ENCODE peak calls at places on chromosomes 13 and 19, in nine cellular contexts. P is neural crest cell, D is fibroblast of villous mesenchyme, Y is AG10803, S is glutamatergic neuron, U is adrenal gland, T is AG09309, L is GM23338, E is GM20000. Q is an unnamed sample.

GRCh38 chr19:37943480-37943879 is 36.5 kb downstream of the SIPA1L3 start:
- DNase-seq in P (no peak), D (no peak), Y (no peak), S (no peak), U (no peak), T (no peak), L (no peak), E (no peak), Q (no peak)

GRCh38 chr13:39108746-39109145 is 70.5 kb downstream of the NHLRC3 start:
- DNase-seq in P (no peak), D (no peak), Y (no peak), S (no peak), U (no peak), T (no peak), L (no peak), E (no peak), Q (no peak)

GRCh38 chr19:7225741-7226140 is 68.5 kb downstream of the INSR start:
- DNase-seq in P (no peak), D (no peak), Y (no peak), S (no peak), U (no peak), T (no peak), L (no peak), E (no peak), Q (no peak)

GRCh38 chr19:6476155-6476895 is 5.3 kb downstream of the DENND1C start:
- DNase-seq in P (peak), D (peak), Y (peak), S (peak), U (peak), T (no peak), L (peak), E (peak), Q (peak)

GRCh38 chr19:29006057-29006735 is 206.8 kb downstream of the UQCRFS1 start:
- DNase-seq in P (no peak), D (no peak), Y (peak), S (no peak), U (no peak), T (peak), L (no peak), E (no peak), Q (no peak)

GRCh38 chr13:102913924-102914628 is 68.2 kb downstream of the ERCC5 start:
- DNase-seq in P (no peak), D (peak), Y (peak), S (no peak), U (peak), T (no peak), L (no peak), E (no peak), Q (no peak)

GRCh38 chr19:20359933-20360720 is 193.1 kb downstream of the ZNF486 start:
- DNase-seq in P (peak), D (no peak), Y (no peak), S (peak), U (no peak), T (no peak), L (peak), E (no peak), Q (no peak)

GRCh38 chr19:10289167-10289835 is 451 bp upstream of the ICAM5 start:
- DNase-seq in P (no peak), D (peak), Y (peak), S (peak), U (no peak), T (no peak), L (peak), E (peak), Q (peak)

GRCh38 chr13:39970177-39970846 is 314.9 kb downstream of the COG6 start:
- DNase-seq in P (no peak), D (no peak), Y (no peak), S (no peak), U (no peak), T (no peak), L (no peak), E (no peak), Q (no peak)

GRCh38 chr13:68304287-68304893 is 1074.3 kb upstream of the PCDH9 start:
- DNase-seq in P (no peak), D (peak), Y (no peak), S (no peak), U (peak), T (no peak), L (peak), E (peak), Q (no peak)

GRCh38 chr19:10566658-10567410 is 1.0 kb upstream of the KRI1 start:
- DNase-seq in P (no peak), D (no peak), Y (no peak), S (peak), U (peak), T (no peak), L (no peak), E (peak), Q (no peak)

GRCh38 chr13:41563501-41564001 is 106.2 kb downstream of the RGCC start:
- DNase-seq in P (no peak), D (peak), Y (peak), S (no peak), U (peak), T (peak), L (no peak), E (no peak), Q (no peak)

GRCh38 chr13:114099191-114099590 is 33.2 kb downstream of the RASA3 start:
- DNase-seq in P (no peak), D (peak), Y (peak), S (peak), U (peak), T (peak), L (no peak), E (no peak), Q (no peak)

GRCh38 chr19:48624067-48624594 is 4.8 kb downstream of the SPHK2 start:
- DNase-seq in P (peak), D (peak), Y (peak), S (peak), U (peak), T (peak), L (peak), E (peak), Q (peak)

GRCh38 chr19:47698631-47699359 is 14.4 kb upstream of the EHD2 start:
- DNase-seq in P (no peak), D (no peak), Y (no peak), S (no peak), U (no peak), T (no peak), L (no peak), E (no peak), Q (no peak)

GRCh38 chr13:110690516-110690915 is 15.4 kb downstream of the CARS2 start:
- DNase-seq in P (no peak), D (no peak), Y (no peak), S (no peak), U (no peak), T (no peak), L (no peak), E (no peak), Q (no peak)

GRCh38 chr13:40175639-40176038 is 490.8 kb downstream of the FOXO1 start:
- DNase-seq in P (no peak), D (no peak), Y (peak), S (no peak), U (no peak), T (no peak), L (no peak), E (no peak), Q (no peak)

GRCh38 chr19:34475026-34475974 is 6.3 kb upstream of the WTIP start:
- DNase-seq in P (no peak), D (peak), Y (peak), S (no peak), U (peak), T (peak), L (no peak), E (no peak), Q (no peak)

GRCh38 chr19:21092107-21092506 is 10.1 kb downstream of the ZNF714 start:
- DNase-seq in P (no peak), D (peak), Y (peak), S (no peak), U (peak), T (peak), L (no peak), E (no peak), Q (no peak)

GRCh38 chr13:28744656-28745055 is 25.9 kb upstream of the SLC46A3 start:
- DNase-seq in P (no peak), D (no peak), Y (no peak), S (no peak), U (peak), T (no peak), L (no peak), E (no peak), Q (no peak)

GRCh38 chr19:1864480-1865171 is 1.2 kb upstream of the KLF16 start:
- DNase-seq in P (peak), D (no peak), Y (peak), S (peak), U (peak), T (no peak), L (peak), E (peak), Q (peak)

GRCh38 chr19:30402790-30403189 is 30.6 kb downstream of the ZNF536 start:
- DNase-seq in P (no peak), D (no peak), Y (no peak), S (no peak), U (no peak), T (no peak), L (peak), E (no peak), Q (no peak)

GRCh38 chr13:28750187-28751045 is 31.6 kb upstream of the SLC46A3 start:
- DNase-seq in P (no peak), D (peak), Y (peak), S (no peak), U (no peak), T (no peak), L (no peak), E (no peak), Q (no peak)

GRCh38 chr19:49357186-49357585 is 5.0 kb downstream of the TEAD2 start:
- DNase-seq in P (no peak), D (no peak), Y (no peak), S (no peak), U (no peak), T (no peak), L (no peak), E (no peak), Q (no peak)

GRCh38 chr19:35155441-35155840 is 906 bp downstream of the FXYD5 start:
- DNase-seq in P (no peak), D (no peak), Y (no peak), S (peak), U (no peak), T (no peak), L (no peak), E (no peak), Q (no peak)

GRCh38 chr13:44680746-44681355 is 104.7 kb upstream of the TSC22D1 start:
- DNase-seq in P (no peak), D (no peak), Y (no peak), S (no peak), U (no peak), T (no peak), L (no peak), E (peak), Q (no peak)

GRCh38 chr19:45311640-45312039 is 11.0 kb downstream of the CKM start:
- DNase-seq in P (no peak), D (no peak), Y (peak), S (no peak), U (peak), T (no peak), L (peak), E (no peak), Q (no peak)

GRCh38 chr13:109584844-109585361 is 201.5 kb downstream of the IRS2 start:
- DNase-seq in P (no peak), D (no peak), Y (no peak), S (no peak), U (no peak), T (no peak), L (no peak), E (no peak), Q (no peak)

GRCh38 chr19:43315851-43316250 is 37.6 kb upstream of the CD177 start:
- DNase-seq in P (no peak), D (no peak), Y (no peak), S (no peak), U (no peak), T (no peak), L (peak), E (no peak), Q (no peak)

GRCh38 chr19:32208060-32208459 is 137.3 kb upstream of the ZNF507 start:
- DNase-seq in P (no peak), D (no peak), Y (no peak), S (no peak), U (no peak), T (no peak), L (no peak), E (no peak), Q (no peak)

GRCh38 chr13:112169941-112170822 is 103.2 kb downstream of the SOX1 start:
- DNase-seq in P (no peak), D (no peak), Y (no peak), S (no peak), U (no peak), T (no peak), L (no peak), E (no peak), Q (no peak)

GRCh38 chr19:17389957-17390664 is 3.9 kb downstream of the CCDC194 start:
- DNase-seq in P (peak), D (no peak), Y (no peak), S (peak), U (no peak), T (no peak), L (peak), E (no peak), Q (no peak)
- TF ChIP-seq CTCF in P (peak), D (no peak), Y (no peak), S (peak), U (no peak), T (no peak), L (peak), E (no peak), Q (peak)

GRCh38 chr13:70795484-70795883 is 687.2 kb upstream of the KLHL1 start:
- DNase-seq in P (no peak), D (peak), Y (no peak), S (no peak), U (no peak), T (no peak), L (no peak), E (no peak), Q (no peak)

GRCh38 chr13:70792121-70792520 is 683.9 kb upstream of the KLHL1 start:
- DNase-seq in P (no peak), D (no peak), Y (no peak), S (no peak), U (no peak), T (no peak), L (peak), E (no peak), Q (no peak)
- TF ChIP-seq CTCF in P (peak), D (no peak), Y (no peak), S (no peak), U (no peak), T (no peak), L (peak), E (no peak), Q (no peak)

DNA sequence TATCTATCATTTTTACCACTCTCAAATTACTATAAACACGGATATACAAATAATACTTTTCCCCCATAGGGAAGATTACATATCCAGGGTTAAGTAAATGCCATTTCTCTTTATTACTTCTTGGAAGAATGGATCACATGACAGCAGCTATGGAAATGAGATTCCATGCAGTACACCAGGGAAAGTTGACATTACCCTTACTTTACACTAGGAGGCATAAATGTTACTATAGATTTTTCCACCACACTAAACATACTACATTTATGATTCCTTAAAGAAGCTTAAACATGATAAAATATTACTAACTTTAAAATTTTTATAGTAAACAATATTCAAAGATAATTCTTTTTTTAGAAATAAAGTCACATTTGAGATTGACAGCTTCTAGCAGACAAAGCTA is 611.4 kb downstream of the PCDH9 start:
- DNase-seq in P (no peak), D (peak), Y (peak), S (no peak), U (no peak), T (no peak), L (peak), E (peak), Q (no peak)
- TF ChIP-seq CTCF in P (peak), D (peak), Y (peak), S (peak), U (peak), T (peak), L (no peak), E (no peak), Q (peak)

GRCh38 chr13:19982447-19983043 is 24.0 kb downstream of the ZMYM2 start:
- DNase-seq in P (no peak), D (no peak), Y (no peak), S (no peak), U (no peak), T (no peak), L (peak), E (no peak), Q (no peak)
- TF ChIP-seq CTCF in P (no peak), D (no peak), Y (no peak), S (no peak), U (no peak), T (no peak), L (no peak), E (no peak), Q (no peak)

DNA sequence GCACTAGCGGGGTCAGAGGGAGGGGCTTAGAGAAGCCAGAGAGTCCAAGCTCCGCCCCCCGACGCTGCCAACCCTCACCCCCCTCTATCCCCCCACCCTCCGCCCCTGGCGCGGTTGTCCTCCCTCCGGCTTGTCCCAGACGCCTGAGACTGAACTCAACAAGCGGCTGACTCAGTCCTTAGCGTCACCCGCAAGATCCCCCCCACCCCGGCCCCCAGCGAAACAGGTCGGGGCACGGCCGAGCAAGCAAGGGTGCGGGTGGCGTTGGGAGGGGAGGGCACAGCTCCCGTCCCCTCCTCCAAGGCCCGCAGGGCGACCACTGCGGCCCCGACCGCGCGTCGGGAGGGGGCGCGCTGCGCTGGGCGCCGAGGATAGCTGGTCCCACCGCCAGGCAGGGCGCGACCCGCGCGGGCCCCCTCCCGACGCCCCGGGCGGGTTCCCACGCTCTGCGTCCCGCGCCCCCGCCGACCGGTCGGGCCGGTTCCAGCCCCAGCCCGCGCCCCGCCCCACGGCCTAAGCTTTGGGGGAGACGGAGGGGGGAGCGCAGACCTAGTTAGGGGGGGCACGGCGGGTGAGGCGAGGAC is 5.3 kb downstream of the NOTCH3 start:
- DNase-seq in P (peak), D (peak), Y (peak), S (peak), U (peak), T (peak), L (peak), E (no peak), Q (peak)
- TF ChIP-seq CTCF in P (peak), D (no peak), Y (no peak), S (no peak), U (no peak), T (peak), L (peak), E (no peak), Q (no peak)